ENCODE peak calls at places on chromosomes 7 and 10, in five cellular contexts. G is A549, Q is IMR-90, E is K562, V is GM12878. F is an unnamed sample.
A peak's percentile ranks its signal among the peaks of the same experiment; 100 is the strongest.

GRCh38 chr7:24877790-24878311 is 102.1 kb downstream of the OSBPL3 start:
- DNase-seq in G (no peak), Q (peak; percentile 42), E (no peak), V (peak; percentile 62), F (no peak)

GRCh38 chr7:28955723-28956607 is 2.2 kb downstream of the TRIL start:
- DNase-seq in G (peak; percentile 33), Q (peak; percentile 4), E (no peak), V (no peak), F (peak; percentile 89)

GRCh38 chr7:1354661-1355567 is 104.4 kb downstream of the MICALL2 start:
- DNase-seq in G (no peak), Q (no peak), E (no peak), V (no peak), F (no peak)

GRCh38 chr7:2663121-2663886 is 24.7 kb upstream of the AMZ1 start:
- DNase-seq in G (no peak), Q (no peak), E (no peak), V (no peak), F (no peak)

GRCh38 chr7:45181286-45181960 is 23.8 kb downstream of the RAMP3 start:
- DNase-seq in G (no peak), Q (no peak), E (no peak), V (no peak), F (no peak)

GRCh38 chr10:53108317-53108934 is 335.8 kb upstream of the MBL2 start:
- DNase-seq in G (no peak), Q (no peak), E (no peak), V (no peak), F (no peak)

GRCh38 chr7:23277359-23277989 is 21.7 kb upstream of the MALSU1 start:
- DNase-seq in G (peak; percentile 60), Q (peak; percentile 75), E (peak; percentile 53), V (peak; percentile 41), F (peak; percentile 69)

GRCh38 chr10:52517017-52517416 is 202.9 kb downstream of the DKK1 start:
- DNase-seq in G (no peak), Q (no peak), E (no peak), V (no peak), F (no peak)

GRCh38 chr10:17851611-17852010 is 42.5 kb downstream of the MRC1 start:
- DNase-seq in G (no peak), Q (no peak), E (no peak), V (no peak), F (no peak)

GRCh38 chr7:158450476-158451124 is 137.0 kb downstream of the PTPRN2 start:
- DNase-seq in G (no peak), Q (no peak), E (no peak), V (no peak), F (no peak)

GRCh38 chr7:143405671-143406352 is 2.8 kb downstream of the EPHA1 start:
- DNase-seq in G (no peak), Q (no peak), E (no peak), V (no peak), F (no peak)

GRCh38 chr10:58220769-58221448 is 46.8 kb downstream of the IPMK start:
- DNase-seq in G (no peak), Q (peak; percentile 70), E (no peak), V (no peak), F (no peak)

GRCh38 chr10:99659868-99660366 is 608 bp downstream of the ENTPD7 start:
- DNase-seq in G (no peak), Q (no peak), E (no peak), V (no peak), F (no peak)

GRCh38 chr7:154698726-154699291 is 304.1 kb downstream of the PAXIP1 start:
- DNase-seq in G (peak; percentile 24), Q (no peak), E (peak; percentile 81), V (no peak), F (peak; percentile 78)

GRCh38 chr7:102004229-102004628 is 186.8 kb downstream of the CUX1 start:
- DNase-seq in G (no peak), Q (peak; percentile 19), E (no peak), V (no peak), F (no peak)

GRCh38 chr7:87339373-87339897 is 6.0 kb upstream of the CROT start:
- DNase-seq in G (no peak), Q (no peak), E (no peak), V (no peak), F (no peak)

GRCh38 chr10:98030093-98030821 is at the start of gene CRTAC1:
- DNase-seq in G (peak; percentile 32), Q (no peak), E (no peak), V (no peak), F (peak; percentile 88)

GRCh38 chr10:86281396-86281795 is 85.2 kb downstream of the GRID1 start:
- DNase-seq in G (no peak), Q (no peak), E (no peak), V (no peak), F (no peak)

GRCh38 chr10:43076311-43076875 is 476 bp upstream of the RET start:
- DNase-seq in G (no peak), Q (no peak), E (peak; percentile 28), V (no peak), F (peak; percentile 56)

GRCh38 chr10:4023997-4024396 is 239.0 kb upstream of the KLF6 start:
- DNase-seq in G (no peak), Q (peak; percentile 27), E (no peak), V (no peak), F (no peak)

GRCh38 chr7:132932321-132933075 is 149.4 kb downstream of the CHCHD3 start:
- DNase-seq in G (no peak), Q (peak; percentile 2), E (no peak), V (no peak), F (no peak)

GRCh38 chr10:126525326-126525725 is 137.0 kb upstream of the ADAM12 start:
- DNase-seq in G (no peak), Q (no peak), E (no peak), V (no peak), F (no peak)

DNA sequence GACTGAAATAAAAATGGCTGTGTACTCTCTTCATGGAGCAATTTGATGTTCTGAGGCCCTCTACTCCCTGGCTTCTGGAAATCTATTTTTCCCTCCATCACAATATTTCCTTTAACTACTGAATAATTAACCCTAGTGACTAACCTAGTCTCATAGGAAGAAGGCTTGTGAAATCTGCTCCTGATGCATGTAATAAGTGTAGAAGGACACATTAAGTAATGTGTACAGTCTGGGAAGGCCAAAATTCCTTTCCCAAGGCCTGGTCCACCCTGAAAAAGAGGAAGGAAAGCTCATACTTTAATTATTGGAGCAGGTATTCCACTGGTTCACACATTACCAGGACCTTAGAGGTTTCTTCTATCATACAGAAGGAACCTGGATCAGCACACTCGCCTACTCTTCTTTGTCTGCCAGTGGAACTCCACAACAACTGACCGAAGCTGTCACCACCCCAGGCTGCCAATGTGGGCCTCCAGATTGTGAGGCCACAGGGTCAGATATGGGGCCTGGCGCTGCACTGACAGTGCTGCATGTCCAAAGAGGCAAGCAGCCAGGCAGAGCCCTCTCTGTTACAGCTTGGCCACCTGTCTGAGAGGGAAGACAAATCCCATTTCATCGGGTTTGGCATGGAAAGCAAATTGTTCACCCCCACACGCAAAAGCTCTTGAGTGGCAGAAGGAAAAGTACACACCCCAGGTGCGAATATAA is 54.4 kb upstream of the FAM133B start:
- DNase-seq in G (no peak), Q (peak; percentile 37), E (no peak), V (no peak), F (no peak)
- TF ChIP-seq BHLHE40 in G (no peak), Q (no peak), E (no peak), V (no peak), F (no peak)

DNA sequence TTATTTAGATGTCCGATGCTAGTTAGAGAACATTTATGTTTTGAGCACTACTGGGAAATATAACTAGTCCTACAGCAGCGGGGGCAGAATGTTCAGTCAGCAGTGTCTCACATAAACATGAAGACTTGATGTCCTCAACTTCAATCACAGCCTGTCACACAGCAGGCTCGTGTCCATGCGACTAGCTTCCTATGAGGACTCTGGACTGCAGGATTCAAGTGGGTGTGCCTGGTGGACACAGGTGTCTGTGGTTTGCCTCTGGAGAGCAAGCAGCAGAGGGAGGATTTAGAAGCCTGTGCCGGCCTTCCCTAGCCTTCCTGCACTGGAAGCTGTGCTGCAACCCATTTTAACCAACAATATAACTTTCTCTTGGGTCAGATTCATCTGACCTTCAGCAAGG is 30.0 kb upstream of the LANCL2 start:
- DNase-seq in G (no peak), Q (no peak), E (no peak), V (no peak), F (no peak)
- TF ChIP-seq BHLHE40 in G (no peak), Q (no peak), E (no peak), V (no peak), F (no peak)

DNA sequence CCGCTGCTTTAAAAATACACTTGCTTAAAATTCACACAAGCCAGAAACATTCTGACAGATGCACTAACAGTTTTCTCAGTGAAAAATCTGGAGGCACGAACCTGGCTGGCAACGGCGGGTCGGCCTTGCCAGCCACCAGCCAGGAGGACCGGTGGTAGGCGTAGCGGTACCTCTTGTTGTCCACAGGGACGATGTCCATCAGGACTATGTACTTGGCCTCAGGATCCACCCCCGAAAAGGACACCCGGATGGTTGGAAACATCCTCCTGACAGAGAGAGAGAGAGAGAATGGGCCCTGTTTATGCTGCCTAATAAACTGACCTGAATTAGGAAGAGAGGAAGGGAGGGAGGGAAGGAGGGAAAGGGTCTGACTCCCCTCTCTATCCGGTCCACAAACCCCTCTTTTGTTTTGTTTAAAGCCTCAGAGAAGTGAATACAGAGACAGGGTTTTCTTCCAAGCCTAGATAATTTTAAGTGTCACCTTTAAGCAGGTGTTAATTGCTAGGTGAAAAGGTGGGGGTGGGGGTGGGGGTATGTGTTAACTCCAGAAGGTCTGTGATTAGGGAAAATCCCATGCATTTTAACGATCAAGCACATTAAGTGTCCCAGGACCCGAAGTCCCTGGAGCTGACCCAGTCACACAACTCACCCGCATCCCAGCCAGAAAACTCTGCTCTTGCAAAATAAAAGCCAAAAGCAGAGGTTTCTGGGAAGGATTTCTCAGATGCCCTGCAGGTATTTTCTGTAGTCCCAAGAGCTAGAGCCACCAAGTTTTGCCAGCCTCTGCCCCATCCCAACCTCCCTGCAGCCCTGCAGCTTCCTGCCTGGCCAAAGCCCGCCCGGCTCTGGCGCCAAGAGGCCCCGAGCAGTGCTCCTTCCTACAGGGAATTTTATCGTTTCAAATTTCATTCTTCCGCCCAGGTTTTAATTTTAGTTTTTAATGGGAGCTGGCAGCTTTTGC is 5.0 kb downstream of the TBX20 start:
- DNase-seq in G (no peak), Q (no peak), E (peak; percentile 4), V (no peak), F (no peak)
- TF ChIP-seq BHLHE40 in G (no peak), Q (no peak), E (no peak), V (no peak), F (no peak)

GRCh38 chr7:41581041-41581440 is 121.8 kb downstream of the INHBA start:
- DNase-seq in G (no peak), Q (no peak), E (no peak), V (no peak), F (no peak)
- TF ChIP-seq BHLHE40 in G (no peak), Q (no peak), E (no peak), V (no peak), F (no peak)

GRCh38 chr7:4136501-4137110 is 545.5 kb upstream of the FOXK1 start:
- DNase-seq in G (no peak), Q (no peak), E (no peak), V (no peak), F (peak; percentile 42)
- TF ChIP-seq BHLHE40 in G (no peak), Q (no peak), E (no peak), V (no peak), F (no peak)

GRCh38 chr7:3897430-3898385 is 596.7 kb downstream of the SDK1 start:
- DNase-seq in G (peak; percentile 36), Q (peak; percentile 62), E (peak; percentile 48), V (no peak), F (peak; percentile 43)
- TF ChIP-seq BHLHE40 in G (no peak), Q (no peak), E (no peak), V (no peak), F (no peak)

GRCh38 chr7:93836111-93836510 is 54.4 kb downstream of the TFPI2 start:
- DNase-seq in G (no peak), Q (no peak), E (no peak), V (no peak), F (no peak)
- TF ChIP-seq BHLHE40 in G (no peak), Q (no peak), E (no peak), V (no peak), F (no peak)

F was measured in HEK293T.